ENCODE peak calls at places on chromosomes 5 and 9, in eight cellular contexts. F is GM13976, J is colonic mucosa, X is RWPE1, O is astrocyte of the cerebellum, M is GM12864, E is endothelial cell of umbilical vein, K is MCF 10A. I is an unnamed sample.

GRCh38 chr5:73189816-73190451 is 16.9 kb downstream of the TMEM174 start:
- DNase-seq in E (no peak), J (peak), F (no peak), K (peak), O (peak), M (no peak), X (peak), I (no peak)

GRCh38 chr5:31860726-31861432 is 221.9 kb downstream of the PDZD2 start:
- DNase-seq in F (no peak), K (peak), O (no peak), M (no peak), J (no peak), X (peak), E (no peak), I (no peak)

GRCh38 chr9:79287881-79288280 is 283.9 kb upstream of the TLE4 start:
- DNase-seq in J (no peak), E (no peak), M (no peak), K (no peak), F (no peak), X (no peak), O (no peak), I (no peak)

GRCh38 chr9:10366171-10366779 is 246.5 kb downstream of the PTPRD start:
- DNase-seq in K (peak), E (peak), J (peak), O (peak), M (no peak), F (peak), X (peak), I (peak)

GRCh38 chr5:147688965-147689364 is 93.6 kb downstream of the JAKMIP2 start:
- DNase-seq in X (no peak), E (no peak), K (peak), J (no peak), F (no peak), M (no peak), O (peak), I (no peak)

GRCh38 chr9:78004478-78005229 is 27.0 kb downstream of the GNAQ start:
- DNase-seq in O (no peak), M (no peak), E (no peak), J (no peak), X (no peak), F (no peak), K (peak), I (no peak)

GRCh38 chr5:108193021-108193795 is 188.7 kb downstream of the FBXL17 start:
- DNase-seq in F (no peak), X (peak), K (peak), J (no peak), E (no peak), M (no peak), O (peak), I (no peak)

GRCh38 chr9:100150209-100150608 is 51.2 kb downstream of the INVS start:
- DNase-seq in M (no peak), J (no peak), E (peak), X (no peak), O (peak), K (peak), F (no peak), I (no peak)

GRCh38 chr5:176822426-176823075 is 12.2 kb downstream of the UNC5A start:
- DNase-seq in K (peak), F (no peak), O (no peak), J (no peak), X (no peak), M (no peak), E (no peak), I (no peak)

GRCh38 chr9:36011379-36011778 is 25.3 kb upstream of the RECK start:
- DNase-seq in J (no peak), O (no peak), M (no peak), X (no peak), F (no peak), K (no peak), E (no peak), I (no peak)

GRCh38 chr9:114930063-114930812 is at the start of gene TNFSF8:
- DNase-seq in F (peak), K (no peak), M (no peak), J (peak), E (no peak), O (no peak), X (no peak), I (peak)

GRCh38 chr5:113474100-113474700 is 14.1 kb downstream of the MCC start:
- DNase-seq in F (no peak), E (no peak), O (no peak), K (no peak), M (no peak), J (no peak), X (no peak), I (no peak)

GRCh38 chr9:19495186-19496028 is 86.6 kb downstream of the ACER2 start:
- DNase-seq in J (no peak), E (no peak), M (no peak), F (no peak), O (no peak), X (no peak), K (no peak), I (no peak)
- TF ChIP-seq CTCF in J (no peak), E (no peak), M (no peak), F (no peak), O (no peak), X (no peak), K (no peak), I (no peak)

GRCh38 chr9:72875221-72875620 is 77.6 kb downstream of the ALDH1A1 start:
- DNase-seq in M (no peak), J (no peak), O (no peak), K (no peak), F (no peak), X (no peak), E (no peak), I (no peak)

GRCh38 chr9:72874344-72874743 is 78.5 kb downstream of the ALDH1A1 start:
- DNase-seq in O (no peak), X (no peak), F (no peak), E (no peak), J (no peak), K (no peak), M (no peak), I (no peak)

GRCh38 chr9:72872718-72873117 is 80.1 kb downstream of the ALDH1A1 start:
- DNase-seq in O (no peak), J (peak), E (peak), F (no peak), M (no peak), X (no peak), K (no peak), I (no peak)

GRCh38 chr9:72873456-72873855 is 79.4 kb downstream of the ALDH1A1 start:
- DNase-seq in K (no peak), O (no peak), E (no peak), J (no peak), F (no peak), X (no peak), M (no peak), I (no peak)

DNA sequence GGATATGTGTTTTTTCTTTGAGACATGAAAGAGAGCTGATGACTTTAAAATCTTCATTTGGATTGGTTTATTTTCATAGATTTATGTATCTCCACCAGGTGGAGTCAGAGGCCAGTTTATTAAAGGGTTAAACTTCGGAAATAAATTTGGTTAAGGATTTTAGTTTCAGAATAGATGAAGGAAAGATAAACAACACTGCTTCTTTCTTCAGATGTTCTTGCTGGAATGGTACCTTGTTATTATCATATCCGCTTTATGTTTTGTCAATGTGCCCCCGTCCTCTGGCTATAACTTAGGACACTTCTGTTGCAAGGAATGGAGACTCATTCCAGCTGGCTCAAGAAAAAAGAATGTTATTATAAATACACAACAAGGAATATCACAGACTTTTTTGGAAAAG is 81.2 kb downstream of the ALDH1A1 start:
- DNase-seq in X (peak), F (no peak), O (no peak), E (peak), J (no peak), M (no peak), K (peak), I (no peak)
- TF ChIP-seq CTCF in X (peak), F (peak), O (peak), E (peak), J (peak), M (no peak), K (peak), I (peak)

DNA sequence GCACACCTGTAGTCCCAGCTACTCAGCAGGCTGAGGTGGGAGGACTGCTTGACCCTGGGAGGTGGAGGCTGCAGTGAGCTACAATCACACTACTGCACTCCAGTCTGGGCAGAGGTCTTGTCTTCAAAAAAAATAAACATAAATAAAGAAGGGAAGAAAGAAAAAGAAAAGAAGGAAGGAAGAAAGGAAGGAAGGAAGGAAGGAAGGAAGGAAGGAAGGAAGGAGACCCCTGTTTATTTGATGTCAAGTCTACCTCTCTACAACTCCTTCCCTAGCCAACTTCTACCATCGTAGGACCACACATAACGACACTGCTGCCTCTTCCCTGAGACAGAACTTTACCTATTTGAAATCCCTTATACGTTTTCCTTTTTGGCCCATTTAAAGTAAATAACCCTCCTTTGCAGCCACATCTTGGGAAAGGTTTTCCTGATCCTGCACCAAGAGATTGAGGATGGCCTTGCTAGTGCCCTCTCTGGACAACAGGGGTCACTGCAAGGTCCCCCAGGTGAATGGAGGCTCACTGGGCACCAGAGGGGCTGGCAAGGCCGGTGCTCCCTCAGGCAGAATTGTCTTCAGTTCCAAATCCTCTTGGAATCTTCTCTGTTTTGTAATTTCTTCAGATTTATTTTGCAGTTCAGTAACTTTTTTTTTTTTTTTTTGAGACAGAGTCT is 10.5 kb downstream of the RPS14 start:
- DNase-seq in K (peak), X (peak), F (no peak), E (no peak), J (no peak), M (no peak), O (no peak), I (no peak)
- TF ChIP-seq CTCF in K (peak), X (no peak), F (peak), E (peak), J (peak), M (peak), O (peak), I (peak)

GRCh38 chr5:172119921-172120688 is 67.9 kb downstream of the STK10 start:
- DNase-seq in K (no peak), E (no peak), J (no peak), X (no peak), O (no peak), M (no peak), F (no peak), I (no peak)

GRCh38 chr5:172127581-172127980 is 60.4 kb downstream of the STK10 start:
- DNase-seq in F (no peak), K (no peak), J (no peak), E (no peak), X (no peak), O (no peak), M (no peak), I (no peak)

GRCh38 chr5:172117977-172118701 is 69.9 kb downstream of the STK10 start:
- DNase-seq in X (no peak), E (no peak), K (no peak), O (no peak), M (no peak), F (no peak), J (no peak), I (no peak)

GRCh38 chr5:172118891-172119290 is 69.1 kb downstream of the STK10 start:
- DNase-seq in E (no peak), O (no peak), F (no peak), K (no peak), M (no peak), X (no peak), J (no peak), I (no peak)

GRCh38 chr5:172123269-172123692 is 64.7 kb downstream of the STK10 start:
- DNase-seq in M (no peak), X (peak), F (no peak), E (no peak), J (peak), O (peak), K (peak), I (no peak)
- TF ChIP-seq CTCF in M (no peak), X (no peak), F (no peak), E (no peak), J (peak), O (peak), K (no peak), I (no peak)